ENCODE peak calls at places on chromosomes 4 and X, in four cellular contexts. E is mesendoderm; B is HepG2; V is CD4-positive, alpha-beta memory T cell. Y is an unnamed sample.

GRCh38 chr4:184446132-184446531 is 28.2 kb downstream of the IRF2 start:
- DNase-seq in E (no peak), B (no peak), V (no peak), Y (no peak)

GRCh38 chrX:431492-432132 is 44.9 kb upstream of the PPP2R3B start:
- DNase-seq in E (no peak), B (no peak), V (no peak), Y (no peak)

GRCh38 chr4:53141308-53141707 is 224.6 kb downstream of the SCFD2 start:
- DNase-seq in E (no peak), B (no peak), V (no peak), Y (no peak)

GRCh38 chr4:23934915-23935314 is 45.1 kb upstream of the PPARGC1A start:
- DNase-seq in E (peak; percentile 93), B (no peak), V (no peak), Y (peak; percentile 69)

GRCh38 chr4:139530833-139531427 is 25.1 kb downstream of the SETD7 start:
- DNase-seq in E (peak; percentile 80), B (peak; percentile 35), V (peak; percentile 61), Y (no peak)

GRCh38 chrX:45154462-45154861 is 46.2 kb downstream of the DIPK2B start:
- DNase-seq in E (no peak), B (no peak), V (no peak), Y (no peak)

GRCh38 chr4:176769519-176769918 is 23.2 kb downstream of the VEGFC start:
- DNase-seq in E (no peak), B (no peak), V (no peak), Y (no peak)

GRCh38 chrX:71253253-71254091 is 468 bp downstream of the ZMYM3 start:
- DNase-seq in E (peak; percentile 60), B (peak; percentile 13), V (no peak), Y (no peak)

GRCh38 chrX:10557166-10557565 is 63.2 kb downstream of the MID1 start:
- DNase-seq in E (no peak), B (no peak), V (no peak), Y (no peak)

GRCh38 chr4:123505457-123506310 is 109.1 kb downstream of the SPRY1 start:
- DNase-seq in E (peak; percentile 97), B (peak; percentile 97), V (no peak), Y (peak; percentile 66)

GRCh38 chrX:1111543-1112300 is 100.7 kb downstream of the CRLF2 start:
- DNase-seq in E (peak; percentile 14), B (no peak), V (no peak), Y (no peak)

GRCh38 chrX:137988470-137988869 is 422.5 kb downstream of the ZIC3 start:
- DNase-seq in E (no peak), B (no peak), V (no peak), Y (no peak)

GRCh38 chrX:136477026-136477425 is 10.7 kb upstream of the BRS3 start:
- DNase-seq in E (peak; percentile 26), B (no peak), V (peak; percentile 2), Y (no peak)

GRCh38 chrX:26922278-26922677 is 540.9 kb downstream of the PPP4R3C start:
- DNase-seq in E (no peak), B (no peak), V (no peak), Y (no peak)

GRCh38 chrX:117838581-117839331 is 277.9 kb downstream of the KLHL13 start:
- DNase-seq in E (no peak), B (no peak), V (no peak), Y (no peak)

GRCh38 chr4:184450045-184450444 is 24.3 kb downstream of the IRF2 start:
- DNase-seq in E (no peak), B (no peak), V (no peak), Y (no peak)

GRCh38 chr4:159358226-159358625 is 255.3 kb downstream of the RAPGEF2 start:
- DNase-seq in E (no peak), B (no peak), V (no peak), Y (no peak)

GRCh38 chr4:94559351-94559806 is 107.6 kb downstream of the PDLIM5 start:
- DNase-seq in E (no peak), B (no peak), V (no peak), Y (no peak)

GRCh38 chr4:108008721-108009120 is 19.0 kb downstream of the HADH start:
- DNase-seq in E (peak; percentile 39), B (no peak), V (no peak), Y (no peak)

GRCh38 chr4:666436-666810 is 7.7 kb downstream of the ATP5ME start:
- DNase-seq in E (no peak), B (no peak), V (no peak), Y (no peak)

GRCh38 chr4:5912614-5913019 is 19.7 kb upstream of the CRMP1 start:
- DNase-seq in E (no peak), B (no peak), V (no peak), Y (no peak)

GRCh38 chr4:158130204-158130603 is 42.6 kb downstream of the GASK1B start:
- DNase-seq in E (no peak), B (no peak), V (no peak), Y (no peak)

GRCh38 chrX:23993012-23993633 is 33.9 kb downstream of the KLHL15 start:
- DNase-seq in E (no peak), B (no peak), V (no peak), Y (no peak)

GRCh38 chrX:30283456-30284200 is 25.6 kb downstream of the NR0B1 start:
- DNase-seq in E (peak; percentile 64), B (peak; percentile 22), V (no peak), Y (no peak)

GRCh38 chr4:152255437-152255836 is 280.5 kb downstream of the FBXW7 start:
- DNase-seq in E (peak; percentile 33), B (no peak), V (peak; percentile 63), Y (no peak)

GRCh38 chr4:170128219-170128804 is 38.6 kb upstream of the AADAT start:
- DNase-seq in E (no peak), B (no peak), V (no peak), Y (no peak)

GRCh38 chr4:5656415-5656814 is 51.9 kb downstream of the EVC2 start:
- DNase-seq in E (no peak), B (no peak), V (no peak), Y (no peak)

GRCh38 chr4:140118931-140119640 is 34.9 kb downstream of the MAML3 start:
- DNase-seq in E (no peak), B (no peak), V (no peak), Y (no peak)

GRCh38 chr4:958836-959337 is 14.5 kb downstream of the DGKQ start:
- DNase-seq in E (no peak), B (no peak), V (no peak), Y (no peak)

GRCh38 chr4:139783761-139784484 is 118.3 kb downstream of the MGST2 start:
- DNase-seq in E (peak; percentile 70), B (peak; percentile 53), V (no peak), Y (no peak)

GRCh38 chr4:95505149-95505548 is 43.6 kb downstream of the UNC5C start:
- DNase-seq in E (peak; percentile 18), B (no peak), V (no peak), Y (no peak)

GRCh38 chr4:23022032-23022431 is 329.3 kb downstream of the GBA3 start:
- DNase-seq in E (peak; percentile 92), B (no peak), V (no peak), Y (no peak)

GRCh38 chr4:113908829-113909228 is 70.6 kb downstream of the ARSJ start:
- DNase-seq in E (no peak), B (no peak), V (peak; percentile 34), Y (no peak)

GRCh38 chrX:139267858-139268257 is 262.7 kb upstream of the F9 start:
- DNase-seq in E (no peak), B (no peak), V (no peak), Y (no peak)

GRCh38 chrX:19193584-19193983 is 71.3 kb upstream of the ADGRG2 start:
- DNase-seq in E (peak; percentile 17), B (peak; percentile 3), V (no peak), Y (no peak)

GRCh38 chr4:127575888-127576287 is 56.9 kb upstream of the INTU start:
- DNase-seq in E (no peak), B (no peak), V (no peak), Y (no peak)

GRCh38 chr4:145735330-145735638 is 55.3 kb downstream of the C4orf51 start:
- DNase-seq in E (peak; percentile 98), B (peak; percentile 47), V (no peak), Y (no peak)

Y was measured in right atrium auricular region.